ENCODE peak calls at places on chromosomes 12 and 14, in six cellular contexts. J is astrocyte of the spinal cord, F is B cell, C is NCI-H2081, S is ELF-1, U is head of caudate nucleus. M is an unnamed sample.

GRCh38 chr14:99262977-99263448 is 9.0 kb downstream of the BCL11B start:
- DNase-seq in S (no peak), C (no peak), F (no peak), J (no peak), U (no peak), M (no peak)

GRCh38 chr12:93089805-93090569 is 160.9 kb upstream of the EEA1 start:
- DNase-seq in S (no peak), J (peak), C (no peak), U (no peak), F (no peak), M (no peak)

GRCh38 chr12:46892034-46892705 is 66.4 kb upstream of the SLC38A4 start:
- DNase-seq in F (no peak), S (no peak), C (no peak), J (no peak), U (no peak), M (no peak)

GRCh38 chr12:12964255-12964654 is 12.3 kb upstream of the GPRC5D start:
- DNase-seq in J (no peak), U (no peak), C (no peak), F (no peak), S (no peak), M (no peak)

GRCh38 chr14:77458249-77458950 is 507 bp downstream of the AHSA1 start:
- DNase-seq in U (peak), C (no peak), F (peak), S (peak), J (peak), M (no peak)

GRCh38 chr12:75587340-75588106 is 76.1 kb upstream of the KRR1 start:
- DNase-seq in F (no peak), J (peak), C (no peak), S (no peak), U (no peak), M (no peak)

GRCh38 chr12:66947119-66947518 is 268.2 kb upstream of the GRIP1 start:
- DNase-seq in J (no peak), S (no peak), C (no peak), U (no peak), F (no peak), M (no peak)

GRCh38 chr12:114407034-114407420 is 1.1 kb upstream of the TBX5 start:
- DNase-seq in S (peak), U (no peak), C (no peak), J (no peak), F (no peak), M (no peak)

GRCh38 chr12:27969901-27970390 is 2.6 kb downstream of the PTHLH start:
- DNase-seq in S (peak), U (peak), F (peak), C (no peak), J (peak), M (no peak)

GRCh38 chr12:57418255-57418654 is 12.6 kb downstream of the R3HDM2 start:
- DNase-seq in C (no peak), F (no peak), J (no peak), U (no peak), S (no peak), M (no peak)

GRCh38 chr12:10968765-10969456 is 17.8 kb downstream of the TAS2R50 start:
- DNase-seq in C (no peak), F (no peak), J (peak), U (no peak), S (no peak), M (no peak)

GRCh38 chr12:19032826-19033225 is 96.7 kb upstream of the PLEKHA5 start:
- DNase-seq in U (no peak), S (no peak), F (no peak), C (no peak), J (no peak), M (no peak)

GRCh38 chr12:63206494-63206893 is 55.5 kb upstream of the AVPR1A start:
- DNase-seq in J (no peak), C (no peak), U (no peak), S (no peak), F (no peak), M (peak)

GRCh38 chr14:99549684-99550083 is 54.3 kb downstream of the CCDC85C start:
- DNase-seq in U (no peak), J (no peak), F (no peak), S (no peak), C (no peak), M (no peak)

GRCh38 chr14:92783813-92784431 is 10.2 kb upstream of the GOLGA5 start:
- DNase-seq in F (peak), U (no peak), S (no peak), J (peak), C (peak), M (peak)

GRCh38 chr12:53267309-53268008 is 640 bp upstream of the ESPL1 start:
- DNase-seq in S (no peak), F (peak), J (no peak), U (no peak), C (no peak), M (no peak)

GRCh38 chr12:14982562-14982961 is 9.7 kb downstream of the PDE6H start:
- DNase-seq in F (no peak), U (no peak), S (no peak), C (no peak), J (no peak), M (no peak)

GRCh38 chr14:38404100-38404541 is 148.2 kb upstream of the CLEC14A start:
- DNase-seq in U (no peak), C (no peak), S (no peak), F (no peak), J (peak), M (no peak)

GRCh38 chr12:109053382-109054123 is 1.2 kb downstream of the USP30 start:
- DNase-seq in S (no peak), J (no peak), C (no peak), U (no peak), F (peak), M (no peak)

GRCh38 chr12:50129297-50129696 is 17.3 kb downstream of the COX14 start:
- DNase-seq in J (no peak), C (no peak), F (no peak), S (no peak), U (no peak), M (no peak)

GRCh38 chr12:24537241-24537860 is 411.6 kb downstream of the BCAT1 start:
- DNase-seq in F (no peak), S (no peak), U (no peak), C (no peak), J (no peak), M (no peak)

GRCh38 chr14:92511472-92512247 is 1.9 kb upstream of the RIN3 start:
- DNase-seq in C (no peak), F (no peak), S (peak), J (peak), U (no peak), M (no peak)

GRCh38 chr14:89870335-89870734 is 84.2 kb downstream of the EFCAB11 start:
- DNase-seq in F (no peak), U (no peak), J (no peak), S (no peak), C (no peak), M (no peak)

GRCh38 chr14:51547260-51547659 is 104.5 kb upstream of the FRMD6 start:
- DNase-seq in J (peak), F (no peak), S (no peak), C (no peak), U (no peak), M (no peak)

M was measured in SHP77 treated with DMSO at 0.1 percent for 48 hours.